ENCODE peak calls at places on chromosomes 13 and 19, in five cellular contexts. X is HepG2, R is H1, Y is GM12878, F is K562. G is an unnamed sample. For H3K4me1, the result is how much of the 10 kb centered on the place peaks cover.

GRCh38 chr13:114097893-114098688 is 34.3 kb downstream of the RASA3 start:
- DNase-seq in X (no peak), R (no peak), Y (no peak), F (no peak), G (no peak)

GRCh38 chr13:85698236-85698635 is 101.0 kb downstream of the SLITRK6 start:
- DNase-seq in X (no peak), R (no peak), Y (no peak), F (no peak), G (no peak)

GRCh38 chr19:37977391-37977790 is 70.4 kb downstream of the SIPA1L3 start:
- DNase-seq in X (no peak), R (no peak), Y (no peak), F (no peak), G (no peak)

GRCh38 chr19:38163419-38164290 is 60.4 kb downstream of the DPF1 start:
- DNase-seq in X (no peak), R (no peak), Y (no peak), F (no peak), G (no peak)

GRCh38 chr19:22286151-22286810 is at the start of gene ZNF729:
- DNase-seq in X (no peak), R (no peak), Y (no peak), F (no peak), G (no peak)

GRCh38 chr19:49780861-49781260 is 14.1 kb downstream of the AP2A1 start:
- DNase-seq in X (no peak), R (no peak), Y (no peak), F (no peak), G (no peak)

GRCh38 chr13:53200498-53201453 is 172.2 kb downstream of the OLFM4 start:
- DNase-seq in X (no peak), R (peak), Y (no peak), F (no peak), G (no peak)

GRCh38 chr19:13430790-13431582 is 75.3 kb downstream of the CACNA1A start:
- DNase-seq in X (peak), R (no peak), Y (no peak), F (peak), G (peak)

GRCh38 chr19:46739290-46739771 is 6.5 kb upstream of the FKRP start:
- DNase-seq in X (no peak), R (no peak), Y (no peak), F (no peak), G (no peak)

GRCh38 chr19:42281175-42282035 is 12.4 kb downstream of the CIC start:
- DNase-seq in X (peak), R (no peak), Y (no peak), F (peak), G (no peak)

GRCh38 chr13:79386125-79386822 is 19.8 kb downstream of the RBM26 start:
- DNase-seq in X (no peak), R (no peak), Y (no peak), F (no peak), G (no peak)

GRCh38 chr19:3880471-3881271 is at the start of gene ATCAY:
- DNase-seq in X (no peak), R (no peak), Y (no peak), F (peak), G (no peak)

GRCh38 chr19:55387736-55388497 is 2.2 kb downstream of the RPL28 start:
- DNase-seq in X (no peak), R (no peak), Y (no peak), F (no peak), G (no peak)

GRCh38 chr13:112270951-112271350 is 105.2 kb upstream of the SPACA7 start:
- DNase-seq in X (no peak), R (no peak), Y (no peak), F (no peak), G (no peak)

GRCh38 chr19:8575467-8575997 is 1.7 kb downstream of the MYO1F start:
- DNase-seq in X (no peak), R (no peak), Y (no peak), F (peak), G (no peak)

GRCh38 chr13:25463496-25463895 is 91.7 kb downstream of the ATP8A2 start:
- DNase-seq in X (no peak), R (no peak), Y (no peak), F (no peak), G (no peak)

GRCh38 chr19:43467276-43467675 is 1.9 kb upstream of the LYPD3 start:
- DNase-seq in X (no peak), R (no peak), Y (no peak), F (no peak), G (no peak)

GRCh38 chr19:4754248-4754647 is 30.6 kb upstream of the DPP9 start:
- DNase-seq in X (no peak), R (no peak), Y (no peak), F (no peak), G (no peak)

GRCh38 chr13:41596190-41596589 is 138.8 kb downstream of the RGCC start:
- DNase-seq in X (no peak), R (no peak), Y (no peak), F (no peak), G (no peak)

GRCh38 chr19:7815325-7815724 is 14.7 kb upstream of the EVI5L start:
- DNase-seq in X (no peak), R (no peak), Y (peak), F (no peak), G (no peak)

GRCh38 chr19:47481460-47482052 is 2.5 kb downstream of the KPTN start:
- DNase-seq in X (no peak), R (no peak), Y (no peak), F (no peak), G (no peak)

GRCh38 chr13:51739403-51740112 is 64.4 kb downstream of the DHRS12 start:
- DNase-seq in X (no peak), R (no peak), Y (no peak), F (no peak), G (no peak)

GRCh38 chr19:17026706-17027427 is at the start of gene CPAMD8:
- DNase-seq in X (no peak), R (no peak), Y (no peak), F (no peak), G (no peak)
- TF ChIP-seq EZH2 in X (no peak), R (no peak), Y (no peak), F (no peak), G (no peak)

GRCh38 chr19:5957132-5957531 is 20.8 kb downstream of the RANBP3 start:
- DNase-seq in X (no peak), R (no peak), Y (no peak), F (no peak), G (no peak)

GRCh38 chr19:5956728-5957127 is 21.2 kb downstream of the RANBP3 start:
- DNase-seq in X (no peak), R (no peak), Y (no peak), F (no peak), G (no peak)

GRCh38 chr19:5959260-5960004 is 18.5 kb downstream of the RANBP3 start:
- DNase-seq in X (no peak), R (no peak), Y (no peak), F (no peak), G (no peak)

GRCh38 chr19:5958851-5959122 is 19.2 kb downstream of the RANBP3 start:
- DNase-seq in X (no peak), R (no peak), Y (no peak), F (no peak), G (no peak)

GRCh38 chr19:5958074-5958850 is 19.7 kb downstream of the RANBP3 start:
- DNase-seq in X (no peak), R (no peak), Y (no peak), F (no peak), G (no peak)
- H3K4me1 ChIP-seq in X (half or more), R (under half), Y (under half), F (under half), G (under half)

DNA sequence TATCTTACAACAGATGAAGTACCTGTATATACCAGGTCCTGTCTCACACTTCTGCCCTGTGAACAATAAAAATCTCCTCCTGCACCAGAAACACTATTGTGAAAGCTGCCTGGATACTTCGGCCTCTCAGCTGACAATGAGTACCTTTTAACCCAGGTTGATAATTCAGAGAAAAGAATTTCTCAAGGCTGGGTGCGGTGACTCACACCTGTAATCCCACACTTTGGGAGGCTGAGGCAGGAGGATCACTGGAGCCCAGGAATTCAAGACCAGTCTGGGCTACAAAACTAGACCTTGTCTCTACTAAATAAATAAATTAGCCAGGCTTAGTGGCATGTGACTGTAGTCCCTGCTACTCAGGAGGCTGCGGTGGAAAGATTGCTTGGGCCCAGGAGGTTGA is 65.3 kb upstream of the TM9SF2 start:
- DNase-seq in X (peak), R (no peak), Y (no peak), F (no peak), G (no peak)
- TF ChIP-seq ATF3 in X (no peak), R (no peak), Y (no peak), F (no peak), G (no peak)

GRCh38 chr13:77696863-77697207 is 652 bp upstream of the SLAIN1 start:
- DNase-seq in X (no peak), R (no peak), Y (no peak), F (no peak), G (no peak)
- TF ChIP-seq EZH2 in X (no peak), R (no peak), Y (no peak), F (no peak), G (no peak)